ENCODE peak calls at places on chromosome 2, in five cellular contexts. A, D, G, E and Y are unnamed samples.
A peak's percentile ranks its signal among the peaks of the same experiment; 100 is the strongest.

GRCh38 chr2:128270306-128271185 is 48.1 kb downstream of the HS6ST1 start:
- DNase-seq in A (no peak), D (no peak), G (no peak), E (no peak), Y (peak; percentile 44)

GRCh38 chr2:216637472-216637871 is 4.3 kb downstream of the IGFBP2 start:
- DNase-seq in A (no peak), D (no peak), G (no peak), E (no peak), Y (no peak)

GRCh38 chr2:12046641-12047040 is 300.2 kb downstream of the LPIN1 start:
- DNase-seq in A (peak; percentile 65), D (peak; percentile 78), G (no peak), E (no peak), Y (no peak)

GRCh38 chr2:169579044-169579443 is 5.1 kb upstream of the PPIG start:
- DNase-seq in A (no peak), D (no peak), G (no peak), E (no peak), Y (no peak)

GRCh38 chr2:233449921-233450853 is 95.9 kb downstream of the DGKD start:
- DNase-seq in A (no peak), D (no peak), G (no peak), E (no peak), Y (no peak)

GRCh38 chr2:242011991-242012764 is 142.6 kb downstream of the RTP5 start:
- DNase-seq in A (no peak), D (no peak), G (no peak), E (no peak), Y (no peak)

GRCh38 chr2:86078801-86079545 is 26.7 kb downstream of the POLR1A start:
- DNase-seq in A (peak; percentile 54), D (peak; percentile 51), G (peak; percentile 56), E (no peak), Y (no peak)

GRCh38 chr2:135190799-135191198 is 138.7 kb downstream of the RAB3GAP1 start:
- DNase-seq in A (no peak), D (no peak), G (no peak), E (no peak), Y (no peak)

GRCh38 chr2:26394694-26395093 is 7.0 kb upstream of the DRC1 start:
- DNase-seq in A (peak; percentile 39), D (no peak), G (no peak), E (no peak), Y (no peak)

GRCh38 chr2:45729753-45730512 is 78.5 kb downstream of the PRKCE start:
- DNase-seq in A (no peak), D (peak; percentile 25), G (no peak), E (no peak), Y (no peak)

GRCh38 chr2:138630164-138630563 is 128.6 kb downstream of the SPOPL start:
- DNase-seq in A (no peak), D (no peak), G (no peak), E (no peak), Y (no peak)

GRCh38 chr2:109676346-109676897 is 62.3 kb downstream of the SOWAHC start:
- DNase-seq in A (no peak), D (no peak), G (no peak), E (no peak), Y (no peak)

GRCh38 chr2:140539506-140539905 is 1591.3 kb downstream of the LRP1B start:
- DNase-seq in A (peak; percentile 7), D (no peak), G (no peak), E (no peak), Y (no peak)

GRCh38 chr2:46871976-46872381 is 43.6 kb downstream of the MCFD2 start:
- DNase-seq in A (peak; percentile 57), D (no peak), G (no peak), E (no peak), Y (no peak)

GRCh38 chr2:46875226-46875899 is 40.2 kb downstream of the MCFD2 start:
- DNase-seq in A (no peak), D (no peak), G (no peak), E (no peak), Y (no peak)

GRCh38 chr2:46872876-46873631 is 42.6 kb downstream of the MCFD2 start:
- DNase-seq in A (no peak), D (no peak), G (no peak), E (no peak), Y (no peak)

GRCh38 chr2:46873632-46874068 is 42.0 kb downstream of the MCFD2 start:
- DNase-seq in A (peak; percentile 97), D (peak; percentile 94), G (no peak), E (peak; percentile 43), Y (peak; percentile 87)

DNA sequence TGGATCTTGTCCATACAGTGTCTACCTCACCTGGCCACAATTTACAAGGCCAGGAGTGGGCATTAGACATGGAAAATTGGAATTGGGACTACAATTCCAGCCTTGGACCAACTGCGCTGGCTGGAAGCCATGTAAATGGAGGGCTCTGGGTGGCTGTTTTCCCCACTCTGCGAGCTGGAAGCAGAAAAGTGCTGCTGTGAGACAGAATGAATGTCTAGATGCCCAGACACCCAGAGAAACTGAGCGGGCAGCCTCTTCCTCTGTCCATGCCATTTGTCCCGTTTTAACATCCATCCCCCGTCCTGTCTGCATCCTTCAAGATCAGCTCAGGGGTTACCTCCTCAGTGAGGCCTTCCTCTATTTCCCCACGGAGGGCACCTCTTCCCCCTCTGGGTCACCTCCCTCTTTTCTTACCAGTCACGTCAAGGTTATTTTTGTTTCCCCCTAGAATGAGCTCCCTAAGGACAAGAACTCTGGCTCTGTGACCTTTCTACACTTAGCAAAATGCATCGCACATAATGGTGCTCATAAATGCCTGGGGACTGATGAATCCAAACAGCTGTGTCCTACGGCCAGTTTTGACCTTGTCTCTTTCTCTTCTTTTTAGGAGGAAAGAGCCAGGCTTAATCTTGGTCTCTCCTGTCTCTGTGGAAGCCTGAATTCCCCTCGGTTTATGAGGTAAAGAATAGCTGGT is 41.2 kb downstream of the MCFD2 start:
- DNase-seq in A (no peak), D (no peak), G (no peak), E (no peak), Y (no peak)
- TF ChIP-seq CTCF in A (no peak), D (no peak), G (no peak), E (no peak), Y (no peak)

GRCh38 chr2:167411367-167411766 is 523.1 kb downstream of the XIRP2 start:
- DNase-seq in A (no peak), D (no peak), G (no peak), E (no peak), Y (no peak)
- TF ChIP-seq CTCF in A (peak; percentile 15), D (no peak), G (no peak), E (no peak), Y (no peak)

GRCh38 chr2:113200236-113200635 is 26.5 kb downstream of the PSD4 start:
- DNase-seq in A (no peak), D (no peak), G (no peak), E (no peak), Y (no peak)
- TF ChIP-seq CTCF in A (no peak), D (no peak), G (no peak), E (no peak), Y (no peak)

GRCh38 chr2:74391580-74392448 is 11.7 kb upstream of the DCTN1 start:
- DNase-seq in A (peak; percentile 76), D (peak; percentile 94), G (peak; percentile 96), E (peak; percentile 67), Y (peak; percentile 95)
- TF ChIP-seq CTCF in A (peak; percentile 100), D (peak; percentile 91), G (peak; percentile 95), E (peak; percentile 97), Y (peak; percentile 96)

DNA sequence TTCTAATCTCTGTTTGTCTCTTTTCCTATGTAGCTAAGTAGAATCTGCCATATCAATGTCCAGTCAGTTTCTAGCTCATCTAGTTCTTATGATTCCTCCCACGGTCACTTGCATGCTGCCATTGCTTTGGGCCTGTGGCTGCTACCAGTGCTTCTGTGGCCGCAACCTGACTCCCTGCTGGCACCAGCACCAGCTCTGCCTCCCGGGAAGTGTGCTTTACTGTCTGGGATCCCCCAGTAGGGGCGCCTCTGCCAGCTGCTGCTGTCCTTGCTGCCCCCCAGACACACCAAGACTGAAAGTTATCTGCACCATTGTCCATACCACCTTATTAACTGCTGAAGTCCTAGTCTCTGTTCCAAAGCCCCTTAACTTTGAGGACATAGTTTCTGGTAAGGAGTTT is 56.3 kb downstream of the RAPGEF4 start:
- DNase-seq in A (no peak), D (no peak), G (no peak), E (no peak), Y (no peak)
- TF ChIP-seq CTCF in A (no peak), D (no peak), G (no peak), E (no peak), Y (no peak)

GRCh38 chr2:120108749-120109148 is 95.9 kb downstream of the EPB41L5 start:
- DNase-seq in A (peak; percentile 39), D (peak; percentile 73), G (no peak), E (no peak), Y (no peak)

GRCh38 chr2:120109186-120110061 is 96.5 kb downstream of the EPB41L5 start:
- DNase-seq in A (peak; percentile 40), D (peak; percentile 65), G (no peak), E (no peak), Y (no peak)

GRCh38 chr2:120111193-120111592 is 98.3 kb downstream of the EPB41L5 start:
- DNase-seq in A (no peak), D (no peak), G (no peak), E (no peak), Y (no peak)

GRCh38 chr2:120110507-120110906 is 97.6 kb downstream of the EPB41L5 start:
- DNase-seq in A (no peak), D (peak; percentile 64), G (no peak), E (no peak), Y (no peak)

GRCh38 chr2:120110062-120110362 is 97.1 kb downstream of the EPB41L5 start:
- DNase-seq in A (no peak), D (no peak), G (no peak), E (no peak), Y (no peak)
- TF ChIP-seq CTCF in A (no peak), D (peak; percentile 3), G (no peak), E (no peak), Y (peak; percentile 33)